ENCODE peak calls at places on chromosomes 13 and 19, in ten cellular contexts. G is stimulated activated CD4-positive, alpha-beta T cell treated with anti-CD3 and anti-CD28 coated beads, Interleukin-2, amount 100 ng/mL, for 48 hours; S is posterior vena cava; J is H9; V is uterus; X is pancreas; E is NCI-H2107; L is HS-5; Z is iPS DF 19.7; F is foreskin fibroblast. P is an unnamed sample.
A peak's percentile ranks its signal among the peaks of the same experiment; 100 is the strongest.

GRCh38 chr19:45809643-45810159 is 5.4 kb downstream of the RSPH6A start:
- DNase-seq in G (no peak), S (no peak), J (peak; percentile 72), V (no peak), X (no peak), E (peak; percentile 59), L (peak; percentile 28), Z (no peak), F (peak; percentile 70), P (peak; percentile 86)

GRCh38 chr13:108214511-108215383 is 589 bp downstream of the LIG4 start:
- DNase-seq in G (no peak), S (no peak), J (peak; percentile 50), V (no peak), X (no peak), E (peak; percentile 12), L (no peak), Z (peak; percentile 9), F (no peak), P (peak; percentile 26)

GRCh38 chr13:75830842-75831241 is 194.7 kb downstream of the LMO7 start:
- DNase-seq in G (no peak), S (no peak), J (no peak), V (no peak), X (no peak), E (no peak), L (no peak), Z (no peak), F (peak; percentile 45), P (peak; percentile 59)

GRCh38 chr19:39212377-39212742 is 8.3 kb upstream of the SYCN start:
- DNase-seq in G (peak; percentile 66), S (no peak), J (peak; percentile 70), V (no peak), X (no peak), E (no peak), L (no peak), Z (no peak), F (peak; percentile 16), P (no peak)

GRCh38 chr19:49588370-49589122 is 2.4 kb upstream of the PRR12 start:
- DNase-seq in G (no peak), S (no peak), J (no peak), V (no peak), X (no peak), E (no peak), L (no peak), Z (no peak), F (no peak), P (no peak)

GRCh38 chr19:33438016-33438671 is 64.6 kb downstream of the CEBPG start:
- DNase-seq in G (no peak), S (peak; percentile 73), J (no peak), V (no peak), X (no peak), E (peak; percentile 29), L (no peak), Z (no peak), F (peak; percentile 34), P (peak; percentile 52)

GRCh38 chr19:49447485-49448431 is 3.9 kb downstream of the PIH1D1 start:
- DNase-seq in G (no peak), S (no peak), J (peak; percentile 94), V (peak; percentile 42), X (no peak), E (no peak), L (no peak), Z (no peak), F (peak; percentile 48), P (no peak)

GRCh38 chr13:94382520-94382919 is 97.0 kb downstream of the DCT start:
- DNase-seq in G (no peak), S (no peak), J (no peak), V (no peak), X (no peak), E (no peak), L (no peak), Z (no peak), F (no peak), P (no peak)

GRCh38 chr19:45854167-45854778 is 8.7 kb downstream of the SYMPK start:
- DNase-seq in G (no peak), S (no peak), J (no peak), V (no peak), X (no peak), E (no peak), L (no peak), Z (no peak), F (no peak), P (no peak)

GRCh38 chr19:7348587-7349230 is at the start of gene ARHGEF18:
- DNase-seq in G (peak; percentile 44), S (peak; percentile 76), J (no peak), V (no peak), X (no peak), E (no peak), L (no peak), Z (no peak), F (no peak), P (no peak)

GRCh38 chr19:40190891-40191835 is at the start of gene MAP3K10:
- DNase-seq in G (peak; percentile 73), S (peak; percentile 94), J (peak; percentile 63), V (peak; percentile 68), X (peak; percentile 69), E (peak; percentile 27), L (no peak), Z (no peak), F (peak; percentile 89), P (peak; percentile 55)

GRCh38 chr19:57560049-57560491 is 407 bp upstream of the ZNF550 start:
- DNase-seq in G (no peak), S (peak; percentile 86), J (no peak), V (peak; percentile 13), X (no peak), E (no peak), L (no peak), Z (no peak), F (peak; percentile 94), P (peak; percentile 92)

GRCh38 chr19:18009412-18010066 is 1.6 kb downstream of the ARRDC2 start:
- DNase-seq in G (no peak), S (no peak), J (no peak), V (no peak), X (no peak), E (no peak), L (no peak), Z (no peak), F (no peak), P (peak; percentile 90)

GRCh38 chr19:10819124-10820060 is 16.6 kb downstream of the TMED1 start:
- DNase-seq in G (no peak), S (no peak), J (no peak), V (no peak), X (no peak), E (no peak), L (no peak), Z (no peak), F (no peak), P (no peak)

GRCh38 chr13:62629618-62630017 is 1214.0 kb upstream of the PCDH20 start:
- DNase-seq in G (no peak), S (no peak), J (no peak), V (no peak), X (peak; percentile 65), E (no peak), L (no peak), Z (no peak), F (no peak), P (peak; percentile 0)

GRCh38 chr19:5436101-5436947 is 18.9 kb upstream of the ZNRF4 start:
- DNase-seq in G (peak; percentile 6), S (no peak), J (peak; percentile 94), V (no peak), X (no peak), E (no peak), L (no peak), Z (peak; percentile 48), F (peak; percentile 17), P (peak; percentile 71)

GRCh38 chr13:26584713-26585112 is 27.2 kb downstream of the WASF3 start:
- DNase-seq in G (no peak), S (no peak), J (no peak), V (no peak), X (no peak), E (no peak), L (peak; percentile 57), Z (no peak), F (peak; percentile 82), P (peak; percentile 56)

GRCh38 chr13:30307966-30308290 is 577 bp upstream of the KATNAL1 start:
- DNase-seq in G (no peak), S (no peak), J (no peak), V (no peak), X (no peak), E (no peak), L (no peak), Z (no peak), F (no peak), P (no peak)

GRCh38 chr13:29654807-29655547 is 59.5 kb upstream of the SLC7A1 start:
- DNase-seq in G (no peak), S (no peak), J (no peak), V (no peak), X (no peak), E (no peak), L (peak; percentile 78), Z (no peak), F (peak; percentile 97), P (peak; percentile 80)

GRCh38 chr13:106156468-106156867 is 379.0 kb downstream of the EFNB2 start:
- DNase-seq in G (no peak), S (no peak), J (no peak), V (peak; percentile 19), X (no peak), E (no peak), L (peak; percentile 80), Z (no peak), F (peak; percentile 97), P (peak; percentile 98)

P was measured in M059J.